ENCODE peak calls at places on chromosome 14, in ten cellular contexts. One of them, this sample, is unnamed.

GRCh38 chr14:94650444-94650775 is 38.2 kb downstream of the SERPINA3 start:
- DNase-seq in stimulated activated CD8-positive, alpha-beta memory T cell treated with anti-CD3 and anti-CD28 coated beads, Interleukin-2, amount 100 ng/mL, for 48 hours: no peak
- DNase-seq in fibroblast of gingiva: no peak
- DNase-seq in cardiac fibroblast: no peak
- DNase-seq in fibroblast of lung: no peak
- DNase-seq in astrocyte of the spinal cord: no peak
- DNase-seq in mammary epithelial cell: no peak
- DNase-seq in AG10803: no peak
- DNase-seq in iris pigment epithelial cell: no peak
- DNase-seq in fibroblast of pulmonary artery: no peak
- DNase-seq in this sample: no peak

GRCh38 chr14:29222671-29223268 is 456.2 kb downstream of the FOXG1 start:
- DNase-seq in stimulated activated CD8-positive, alpha-beta memory T cell treated with anti-CD3 and anti-CD28 coated beads, Interleukin-2, amount 100 ng/mL, for 48 hours: no peak
- DNase-seq in fibroblast of gingiva: peak
- DNase-seq in cardiac fibroblast: peak
- DNase-seq in fibroblast of lung: peak
- DNase-seq in astrocyte of the spinal cord: peak
- DNase-seq in mammary epithelial cell: no peak
- DNase-seq in AG10803: peak
- DNase-seq in iris pigment epithelial cell: peak
- DNase-seq in fibroblast of pulmonary artery: peak
- DNase-seq in this sample: peak

GRCh38 chr14:71266994-71267636 is 359.9 kb downstream of the PCNX1 start:
- DNase-seq in stimulated activated CD8-positive, alpha-beta memory T cell treated with anti-CD3 and anti-CD28 coated beads, Interleukin-2, amount 100 ng/mL, for 48 hours: no peak
- DNase-seq in fibroblast of gingiva: peak
- DNase-seq in cardiac fibroblast: peak
- DNase-seq in fibroblast of lung: peak
- DNase-seq in astrocyte of the spinal cord: peak
- DNase-seq in mammary epithelial cell: peak
- DNase-seq in AG10803: peak
- DNase-seq in iris pigment epithelial cell: peak
- DNase-seq in fibroblast of pulmonary artery: peak
- DNase-seq in this sample: peak

GRCh38 chr14:67859169-67859749 is 39.7 kb downstream of the RAD51B start:
- DNase-seq in stimulated activated CD8-positive, alpha-beta memory T cell treated with anti-CD3 and anti-CD28 coated beads, Interleukin-2, amount 100 ng/mL, for 48 hours: no peak
- DNase-seq in fibroblast of gingiva: no peak
- DNase-seq in cardiac fibroblast: no peak
- DNase-seq in fibroblast of lung: no peak
- DNase-seq in astrocyte of the spinal cord: no peak
- DNase-seq in mammary epithelial cell: no peak
- DNase-seq in AG10803: no peak
- DNase-seq in iris pigment epithelial cell: peak
- DNase-seq in fibroblast of pulmonary artery: no peak
- DNase-seq in this sample: no peak

GRCh38 chr14:69712637-69713088 is 54.3 kb upstream of the SRSF5 start:
- DNase-seq in stimulated activated CD8-positive, alpha-beta memory T cell treated with anti-CD3 and anti-CD28 coated beads, Interleukin-2, amount 100 ng/mL, for 48 hours: no peak
- DNase-seq in fibroblast of gingiva: no peak
- DNase-seq in cardiac fibroblast: no peak
- DNase-seq in fibroblast of lung: no peak
- DNase-seq in astrocyte of the spinal cord: no peak
- DNase-seq in mammary epithelial cell: peak
- DNase-seq in AG10803: no peak
- DNase-seq in iris pigment epithelial cell: no peak
- DNase-seq in fibroblast of pulmonary artery: no peak
- DNase-seq in this sample: no peak

GRCh38 chr14:20262642-20263128 is 23.6 kb downstream of the OR11H4 start:
- DNase-seq in stimulated activated CD8-positive, alpha-beta memory T cell treated with anti-CD3 and anti-CD28 coated beads, Interleukin-2, amount 100 ng/mL, for 48 hours: no peak
- DNase-seq in fibroblast of gingiva: peak
- DNase-seq in cardiac fibroblast: peak
- DNase-seq in fibroblast of lung: peak
- DNase-seq in astrocyte of the spinal cord: no peak
- DNase-seq in mammary epithelial cell: peak
- DNase-seq in AG10803: peak
- DNase-seq in iris pigment epithelial cell: peak
- DNase-seq in fibroblast of pulmonary artery: peak
- DNase-seq in this sample: peak

GRCh38 chr14:74604896-74605295 is 7.1 kb downstream of the LTBP2 start:
- DNase-seq in stimulated activated CD8-positive, alpha-beta memory T cell treated with anti-CD3 and anti-CD28 coated beads, Interleukin-2, amount 100 ng/mL, for 48 hours: no peak
- DNase-seq in fibroblast of gingiva: peak
- DNase-seq in cardiac fibroblast: no peak
- DNase-seq in fibroblast of lung: no peak
- DNase-seq in astrocyte of the spinal cord: no peak
- DNase-seq in mammary epithelial cell: no peak
- DNase-seq in AG10803: peak
- DNase-seq in iris pigment epithelial cell: no peak
- DNase-seq in fibroblast of pulmonary artery: no peak
- DNase-seq in this sample: no peak

GRCh38 chr14:24721772-24722171 is 87.8 kb upstream of the GZMB start:
- DNase-seq in stimulated activated CD8-positive, alpha-beta memory T cell treated with anti-CD3 and anti-CD28 coated beads, Interleukin-2, amount 100 ng/mL, for 48 hours: no peak
- DNase-seq in fibroblast of gingiva: no peak
- DNase-seq in cardiac fibroblast: no peak
- DNase-seq in fibroblast of lung: no peak
- DNase-seq in astrocyte of the spinal cord: no peak
- DNase-seq in mammary epithelial cell: peak
- DNase-seq in AG10803: no peak
- DNase-seq in iris pigment epithelial cell: peak
- DNase-seq in fibroblast of pulmonary artery: no peak
- DNase-seq in this sample: no peak

GRCh38 chr14:71478542-71478941 is 453.7 kb upstream of the RGS6 start:
- DNase-seq in stimulated activated CD8-positive, alpha-beta memory T cell treated with anti-CD3 and anti-CD28 coated beads, Interleukin-2, amount 100 ng/mL, for 48 hours: no peak
- DNase-seq in fibroblast of gingiva: peak
- DNase-seq in cardiac fibroblast: peak
- DNase-seq in fibroblast of lung: peak
- DNase-seq in astrocyte of the spinal cord: peak
- DNase-seq in mammary epithelial cell: no peak
- DNase-seq in AG10803: peak
- DNase-seq in iris pigment epithelial cell: peak
- DNase-seq in fibroblast of pulmonary artery: peak
- DNase-seq in this sample: peak

GRCh38 chr14:103336191-103336590 is 2.2 kb downstream of the EIF5 start:
- DNase-seq in stimulated activated CD8-positive, alpha-beta memory T cell treated with anti-CD3 and anti-CD28 coated beads, Interleukin-2, amount 100 ng/mL, for 48 hours: no peak
- DNase-seq in fibroblast of gingiva: no peak
- DNase-seq in cardiac fibroblast: no peak
- DNase-seq in fibroblast of lung: no peak
- DNase-seq in astrocyte of the spinal cord: no peak
- DNase-seq in mammary epithelial cell: no peak
- DNase-seq in AG10803: no peak
- DNase-seq in iris pigment epithelial cell: no peak
- DNase-seq in fibroblast of pulmonary artery: no peak
- DNase-seq in this sample: no peak

GRCh38 chr14:89986475-89986874 is 30.7 kb downstream of the TDP1 start:
- DNase-seq in stimulated activated CD8-positive, alpha-beta memory T cell treated with anti-CD3 and anti-CD28 coated beads, Interleukin-2, amount 100 ng/mL, for 48 hours: no peak
- DNase-seq in fibroblast of gingiva: no peak
- DNase-seq in cardiac fibroblast: no peak
- DNase-seq in fibroblast of lung: no peak
- DNase-seq in astrocyte of the spinal cord: no peak
- DNase-seq in mammary epithelial cell: no peak
- DNase-seq in AG10803: no peak
- DNase-seq in iris pigment epithelial cell: no peak
- DNase-seq in fibroblast of pulmonary artery: no peak
- DNase-seq in this sample: no peak

GRCh38 chr14:90726656-90727055 is 89.6 kb downstream of the TTC7B start:
- DNase-seq in stimulated activated CD8-positive, alpha-beta memory T cell treated with anti-CD3 and anti-CD28 coated beads, Interleukin-2, amount 100 ng/mL, for 48 hours: no peak
- DNase-seq in fibroblast of gingiva: peak
- DNase-seq in cardiac fibroblast: peak
- DNase-seq in fibroblast of lung: peak
- DNase-seq in astrocyte of the spinal cord: peak
- DNase-seq in mammary epithelial cell: peak
- DNase-seq in AG10803: peak
- DNase-seq in iris pigment epithelial cell: peak
- DNase-seq in fibroblast of pulmonary artery: peak
- DNase-seq in this sample: peak

GRCh38 chr14:70735043-70735442 is 74.3 kb downstream of the MAP3K9 start:
- DNase-seq in stimulated activated CD8-positive, alpha-beta memory T cell treated with anti-CD3 and anti-CD28 coated beads, Interleukin-2, amount 100 ng/mL, for 48 hours: no peak
- DNase-seq in fibroblast of gingiva: no peak
- DNase-seq in cardiac fibroblast: no peak
- DNase-seq in fibroblast of lung: no peak
- DNase-seq in astrocyte of the spinal cord: no peak
- DNase-seq in mammary epithelial cell: no peak
- DNase-seq in AG10803: no peak
- DNase-seq in iris pigment epithelial cell: no peak
- DNase-seq in fibroblast of pulmonary artery: peak
- DNase-seq in this sample: peak

GRCh38 chr14:55588259-55588699 is 8.3 kb downstream of the KTN1 start:
- DNase-seq in stimulated activated CD8-positive, alpha-beta memory T cell treated with anti-CD3 and anti-CD28 coated beads, Interleukin-2, amount 100 ng/mL, for 48 hours: no peak
- DNase-seq in fibroblast of gingiva: peak
- DNase-seq in cardiac fibroblast: peak
- DNase-seq in fibroblast of lung: peak
- DNase-seq in astrocyte of the spinal cord: peak
- DNase-seq in mammary epithelial cell: peak
- DNase-seq in AG10803: peak
- DNase-seq in iris pigment epithelial cell: peak
- DNase-seq in fibroblast of pulmonary artery: no peak
- DNase-seq in this sample: peak

GRCh38 chr14:65229431-65230286 is 127.3 kb upstream of the MAX start:
- DNase-seq in stimulated activated CD8-positive, alpha-beta memory T cell treated with anti-CD3 and anti-CD28 coated beads, Interleukin-2, amount 100 ng/mL, for 48 hours: no peak
- DNase-seq in fibroblast of gingiva: peak
- DNase-seq in cardiac fibroblast: peak
- DNase-seq in fibroblast of lung: peak
- DNase-seq in astrocyte of the spinal cord: peak
- DNase-seq in mammary epithelial cell: peak
- DNase-seq in AG10803: peak
- DNase-seq in iris pigment epithelial cell: peak
- DNase-seq in fibroblast of pulmonary artery: peak
- DNase-seq in this sample: peak

GRCh38 chr14:102573591-102574046 is 18.8 kb upstream of the RCOR1 start:
- DNase-seq in stimulated activated CD8-positive, alpha-beta memory T cell treated with anti-CD3 and anti-CD28 coated beads, Interleukin-2, amount 100 ng/mL, for 48 hours: no peak
- DNase-seq in fibroblast of gingiva: no peak
- DNase-seq in cardiac fibroblast: no peak
- DNase-seq in fibroblast of lung: no peak
- DNase-seq in astrocyte of the spinal cord: no peak
- DNase-seq in mammary epithelial cell: no peak
- DNase-seq in AG10803: no peak
- DNase-seq in iris pigment epithelial cell: no peak
- DNase-seq in fibroblast of pulmonary artery: no peak
- DNase-seq in this sample: no peak

This sample was measured in choroid plexus epithelial cell.